ENCODE peak calls at places on chromosome 4, in five cellular contexts. One of them, this sample, is unnamed.

GRCh38 chr4:95510877-95511276 is 37.9 kb downstream of the UNC5C start:
- DNase-seq in GM20000: no peak
- DNase-seq in head of caudate nucleus: no peak
- DNase-seq in NCI-H1105: no peak
- DNase-seq in myocyte: no peak
- DNase-seq in this sample: no peak

GRCh38 chr4:116925900-116926457 is 159.4 kb downstream of the TRAM1L1 start:
- DNase-seq in myocyte: no peak
- DNase-seq in NCI-H1105: no peak
- DNase-seq in GM20000: no peak
- DNase-seq in head of caudate nucleus: peak; percentile 12
- DNase-seq in this sample: no peak

GRCh38 chr4:176896211-176896610 is 103.5 kb upstream of the VEGFC start:
- DNase-seq in NCI-H1105: no peak
- DNase-seq in head of caudate nucleus: peak; percentile 10
- DNase-seq in myocyte: no peak
- DNase-seq in GM20000: no peak
- DNase-seq in this sample: no peak

GRCh38 chr4:169270156-169270809 is 473 bp downstream of the SH3RF1 start:
- DNase-seq in NCI-H1105: peak; percentile 31
- DNase-seq in myocyte: peak; percentile 65
- DNase-seq in head of caudate nucleus: peak; percentile 67
- DNase-seq in GM20000: peak; percentile 80
- DNase-seq in this sample: peak; percentile 75

GRCh38 chr4:153223418-153223792 is 19.2 kb downstream of the TRIM2 start:
- DNase-seq in head of caudate nucleus: no peak
- DNase-seq in GM20000: no peak
- DNase-seq in myocyte: no peak
- DNase-seq in NCI-H1105: no peak
- DNase-seq in this sample: no peak

GRCh38 chr4:4585012-4585670 is 43.3 kb upstream of the STX18 start:
- DNase-seq in NCI-H1105: no peak
- DNase-seq in myocyte: peak; percentile 7
- DNase-seq in GM20000: no peak
- DNase-seq in head of caudate nucleus: no peak
- DNase-seq in this sample: no peak

GRCh38 chr4:3371038-3371437 is 70.7 kb upstream of the HGFAC start:
- DNase-seq in head of caudate nucleus: peak; percentile 41
- DNase-seq in NCI-H1105: no peak
- DNase-seq in myocyte: no peak
- DNase-seq in GM20000: peak; percentile 7
- DNase-seq in this sample: no peak

GRCh38 chr4:8920969-8921368 is 49.3 kb upstream of the HMX1 start:
- DNase-seq in GM20000: no peak
- DNase-seq in head of caudate nucleus: no peak
- DNase-seq in myocyte: no peak
- DNase-seq in NCI-H1105: no peak
- DNase-seq in this sample: peak; percentile 47

GRCh38 chr4:77156533-77156911 is 485 bp upstream of the CCNG2 start:
- DNase-seq in myocyte: peak; percentile 100
- DNase-seq in GM20000: peak; percentile 97
- DNase-seq in head of caudate nucleus: peak; percentile 97
- DNase-seq in NCI-H1105: peak; percentile 93
- DNase-seq in this sample: peak; percentile 98

GRCh38 chr4:133316874-133317273 is 167.8 kb downstream of the PCDH10 start:
- DNase-seq in head of caudate nucleus: no peak
- DNase-seq in myocyte: peak; percentile 25
- DNase-seq in NCI-H1105: no peak
- DNase-seq in GM20000: no peak
- DNase-seq in this sample: no peak

GRCh38 chr4:85833311-85833710 is 358.4 kb downstream of the ARHGAP24 start:
- DNase-seq in head of caudate nucleus: no peak
- DNase-seq in GM20000: no peak
- DNase-seq in myocyte: no peak
- DNase-seq in NCI-H1105: no peak
- DNase-seq in this sample: no peak

This sample was measured in suprapubic skin.